ENCODE peak calls at places on chromosomes 5 and 9, in nine cellular contexts. One of them, this sample, is unnamed. For H3K4me1, the result is how much of the 10 kb centered on the place peaks cover.

GRCh38 chr9:135790356-135790755 is 88.4 kb downstream of the KCNT1 start:
- DNase-seq in heart left ventricle: no peak
- DNase-seq in suprapubic skin: no peak
- DNase-seq in IMR-90: no peak
- DNase-seq in ovary: no peak
- DNase-seq in upper lobe of left lung: no peak
- DNase-seq in Peyer's patch: no peak
- DNase-seq in GM12878: no peak
- DNase-seq in adrenal gland: no peak
- DNase-seq in this sample: no peak

GRCh38 chr5:86679529-86679928 is 61.8 kb downstream of the COX7C start:
- DNase-seq in upper lobe of left lung: no peak
- DNase-seq in Peyer's patch: peak
- DNase-seq in IMR-90: peak
- DNase-seq in heart left ventricle: peak
- DNase-seq in suprapubic skin: no peak
- DNase-seq in ovary: no peak
- DNase-seq in adrenal gland: peak
- DNase-seq in GM12878: no peak
- DNase-seq in this sample: no peak

GRCh38 chr5:172498431-172499129 is 44.3 kb upstream of the SH3PXD2B start:
- DNase-seq in adrenal gland: no peak
- DNase-seq in suprapubic skin: peak
- DNase-seq in upper lobe of left lung: no peak
- DNase-seq in IMR-90: no peak
- DNase-seq in heart left ventricle: peak
- DNase-seq in Peyer's patch: peak
- DNase-seq in ovary: no peak
- DNase-seq in GM12878: no peak
- DNase-seq in this sample: no peak

GRCh38 chr9:82101475-82101874 is 112.9 kb downstream of the SPATA31D1 start:
- DNase-seq in heart left ventricle: no peak
- DNase-seq in adrenal gland: no peak
- DNase-seq in upper lobe of left lung: no peak
- DNase-seq in Peyer's patch: no peak
- DNase-seq in suprapubic skin: no peak
- DNase-seq in ovary: no peak
- DNase-seq in GM12878: no peak
- DNase-seq in IMR-90: no peak
- DNase-seq in this sample: no peak

GRCh38 chr9:11063263-11063662 is 450.5 kb upstream of the PTPRD start:
- DNase-seq in heart left ventricle: no peak
- DNase-seq in upper lobe of left lung: no peak
- DNase-seq in ovary: no peak
- DNase-seq in GM12878: no peak
- DNase-seq in suprapubic skin: no peak
- DNase-seq in IMR-90: no peak
- DNase-seq in Peyer's patch: no peak
- DNase-seq in adrenal gland: no peak
- DNase-seq in this sample: no peak

GRCh38 chr5:98397081-98397480 is 376.4 kb upstream of the RGMB start:
- DNase-seq in upper lobe of left lung: no peak
- DNase-seq in GM12878: no peak
- DNase-seq in IMR-90: peak
- DNase-seq in adrenal gland: no peak
- DNase-seq in Peyer's patch: no peak
- DNase-seq in ovary: no peak
- DNase-seq in suprapubic skin: no peak
- DNase-seq in heart left ventricle: no peak
- DNase-seq in this sample: no peak

GRCh38 chr5:132754947-132755346 is 7.7 kb downstream of the CCNI2 start:
- DNase-seq in heart left ventricle: no peak
- DNase-seq in ovary: no peak
- DNase-seq in upper lobe of left lung: no peak
- DNase-seq in IMR-90: peak
- DNase-seq in adrenal gland: no peak
- DNase-seq in Peyer's patch: no peak
- DNase-seq in suprapubic skin: no peak
- DNase-seq in GM12878: no peak
- DNase-seq in this sample: no peak

GRCh38 chr5:68834486-68834885 is 259.3 kb upstream of the SLC30A5 start:
- DNase-seq in upper lobe of left lung: no peak
- DNase-seq in IMR-90: no peak
- DNase-seq in GM12878: no peak
- DNase-seq in heart left ventricle: no peak
- DNase-seq in adrenal gland: no peak
- DNase-seq in suprapubic skin: peak
- DNase-seq in ovary: no peak
- DNase-seq in Peyer's patch: no peak
- DNase-seq in this sample: no peak

GRCh38 chr9:125343518-125344284 is 82.1 kb downstream of the GAPVD1 start:
- DNase-seq in heart left ventricle: peak
- DNase-seq in upper lobe of left lung: no peak
- DNase-seq in GM12878: no peak
- DNase-seq in IMR-90: peak
- DNase-seq in adrenal gland: peak
- DNase-seq in Peyer's patch: no peak
- DNase-seq in suprapubic skin: no peak
- DNase-seq in ovary: no peak
- DNase-seq in this sample: no peak

GRCh38 chr9:1057910-1058309 is 7.8 kb downstream of the DMRT2 start:
- DNase-seq in upper lobe of left lung: no peak
- DNase-seq in ovary: no peak
- DNase-seq in adrenal gland: no peak
- DNase-seq in IMR-90: no peak
- DNase-seq in Peyer's patch: no peak
- DNase-seq in heart left ventricle: no peak
- DNase-seq in GM12878: no peak
- DNase-seq in suprapubic skin: no peak
- DNase-seq in this sample: no peak

GRCh38 chr9:121026260-121026691 is 23.8 kb downstream of the C5 start:
- DNase-seq in heart left ventricle: no peak
- DNase-seq in GM12878: no peak
- DNase-seq in adrenal gland: no peak
- DNase-seq in IMR-90: no peak
- DNase-seq in suprapubic skin: no peak
- DNase-seq in Peyer's patch: no peak
- DNase-seq in ovary: no peak
- DNase-seq in upper lobe of left lung: no peak
- DNase-seq in this sample: no peak

GRCh38 chr5:77087484-77088291 is 603 bp upstream of the ZBED3 start:
- DNase-seq in ovary: peak
- DNase-seq in GM12878: no peak
- DNase-seq in adrenal gland: peak
- DNase-seq in IMR-90: peak
- DNase-seq in Peyer's patch: no peak
- DNase-seq in heart left ventricle: peak
- DNase-seq in suprapubic skin: peak
- DNase-seq in upper lobe of left lung: peak
- DNase-seq in this sample: no peak

GRCh38 chr9:17060450-17060849 is 74.4 kb upstream of the CNTLN start:
- DNase-seq in GM12878: no peak
- DNase-seq in adrenal gland: no peak
- DNase-seq in Peyer's patch: no peak
- DNase-seq in IMR-90: no peak
- DNase-seq in heart left ventricle: no peak
- DNase-seq in ovary: no peak
- DNase-seq in upper lobe of left lung: no peak
- DNase-seq in suprapubic skin: no peak
- DNase-seq in this sample: no peak

GRCh38 chr5:1933364-1934055 is 50.8 kb upstream of the IRX4 start:
- DNase-seq in adrenal gland: no peak
- DNase-seq in heart left ventricle: no peak
- DNase-seq in upper lobe of left lung: no peak
- DNase-seq in Peyer's patch: no peak
- DNase-seq in suprapubic skin: no peak
- DNase-seq in ovary: no peak
- DNase-seq in GM12878: no peak
- DNase-seq in IMR-90: no peak
- DNase-seq in this sample: no peak

GRCh38 chr9:92774274-92774673 is 9.6 kb upstream of the BICD2 start:
- DNase-seq in upper lobe of left lung: no peak
- DNase-seq in suprapubic skin: no peak
- DNase-seq in IMR-90: peak
- DNase-seq in Peyer's patch: no peak
- DNase-seq in heart left ventricle: no peak
- DNase-seq in GM12878: no peak
- DNase-seq in ovary: no peak
- DNase-seq in adrenal gland: no peak
- DNase-seq in this sample: no peak

DNA sequence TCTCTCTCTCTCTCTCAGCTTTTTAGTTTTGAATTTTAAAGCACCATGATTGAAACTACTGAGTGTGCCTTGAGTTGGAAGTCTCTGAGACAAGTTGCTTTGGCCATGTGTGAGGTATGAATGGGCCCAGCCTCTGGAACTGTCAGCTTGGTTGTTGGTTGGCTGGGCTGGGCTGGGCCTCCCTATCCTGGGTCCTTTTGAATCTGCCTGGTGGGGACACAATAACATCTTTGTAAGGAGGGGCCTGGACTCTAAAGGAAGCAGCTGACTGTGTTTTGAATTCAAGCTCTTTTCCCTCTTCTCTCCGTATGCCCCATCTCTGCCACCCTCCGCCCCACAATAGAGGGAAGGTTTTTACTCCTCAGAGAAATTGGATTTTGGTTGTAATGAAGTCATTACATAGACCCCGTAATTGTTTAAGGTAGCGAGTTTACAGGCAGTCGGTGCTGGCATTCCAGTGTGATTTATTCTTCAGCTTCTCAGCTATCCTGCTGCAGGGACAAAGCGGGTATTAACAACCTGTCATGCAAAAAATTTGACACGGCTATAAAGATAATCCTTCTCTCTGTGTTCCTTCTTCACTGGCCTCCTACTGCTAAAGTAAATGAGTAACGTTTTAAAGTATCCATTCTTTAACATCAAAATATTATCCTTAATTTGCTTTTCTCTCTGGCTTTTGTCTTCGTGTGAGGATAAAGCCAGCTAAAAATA is 105.4 kb downstream of the DAPK1 start:
- DNase-seq in GM12878: no peak
- DNase-seq in adrenal gland: no peak
- DNase-seq in upper lobe of left lung: no peak
- DNase-seq in Peyer's patch: no peak
- DNase-seq in heart left ventricle: no peak
- DNase-seq in suprapubic skin: no peak
- DNase-seq in ovary: no peak
- DNase-seq in IMR-90: no peak
- DNase-seq in this sample: no peak
- H3K4me1 ChIP-seq in GM12878: under half
- H3K4me1 ChIP-seq in adrenal gland: under half
- H3K4me1 ChIP-seq in upper lobe of left lung: under half
- H3K4me1 ChIP-seq in Peyer's patch: under half
- H3K4me1 ChIP-seq in heart left ventricle: under half
- H3K4me1 ChIP-seq in suprapubic skin: under half
- H3K4me1 ChIP-seq in ovary: under half
- H3K4me1 ChIP-seq in IMR-90: under half
- H3K4me1 ChIP-seq in this sample: under half

GRCh38 chr5:168400429-168401220 is 85.6 kb upstream of the RARS1 start:
- DNase-seq in IMR-90: no peak
- DNase-seq in upper lobe of left lung: no peak
- DNase-seq in suprapubic skin: no peak
- DNase-seq in GM12878: no peak
- DNase-seq in Peyer's patch: no peak
- DNase-seq in heart left ventricle: no peak
- DNase-seq in ovary: no peak
- DNase-seq in adrenal gland: no peak
- DNase-seq in this sample: no peak

GRCh38 chr5:168404366-168404765 is 81.9 kb upstream of the RARS1 start:
- DNase-seq in IMR-90: peak
- DNase-seq in heart left ventricle: no peak
- DNase-seq in suprapubic skin: no peak
- DNase-seq in ovary: no peak
- DNase-seq in upper lobe of left lung: no peak
- DNase-seq in GM12878: no peak
- DNase-seq in Peyer's patch: no peak
- DNase-seq in adrenal gland: no peak
- DNase-seq in this sample: no peak

GRCh38 chr5:168401880-168402279 is 84.4 kb upstream of the RARS1 start:
- DNase-seq in GM12878: no peak
- DNase-seq in ovary: no peak
- DNase-seq in adrenal gland: no peak
- DNase-seq in Peyer's patch: no peak
- DNase-seq in IMR-90: no peak
- DNase-seq in upper lobe of left lung: no peak
- DNase-seq in heart left ventricle: no peak
- DNase-seq in suprapubic skin: no peak
- DNase-seq in this sample: no peak

GRCh38 chr5:168407222-168407621 is 79.0 kb upstream of the RARS1 start:
- DNase-seq in GM12878: no peak
- DNase-seq in adrenal gland: no peak
- DNase-seq in suprapubic skin: no peak
- DNase-seq in IMR-90: peak
- DNase-seq in Peyer's patch: no peak
- DNase-seq in heart left ventricle: no peak
- DNase-seq in upper lobe of left lung: no peak
- DNase-seq in ovary: no peak
- DNase-seq in this sample: no peak

DNA sequence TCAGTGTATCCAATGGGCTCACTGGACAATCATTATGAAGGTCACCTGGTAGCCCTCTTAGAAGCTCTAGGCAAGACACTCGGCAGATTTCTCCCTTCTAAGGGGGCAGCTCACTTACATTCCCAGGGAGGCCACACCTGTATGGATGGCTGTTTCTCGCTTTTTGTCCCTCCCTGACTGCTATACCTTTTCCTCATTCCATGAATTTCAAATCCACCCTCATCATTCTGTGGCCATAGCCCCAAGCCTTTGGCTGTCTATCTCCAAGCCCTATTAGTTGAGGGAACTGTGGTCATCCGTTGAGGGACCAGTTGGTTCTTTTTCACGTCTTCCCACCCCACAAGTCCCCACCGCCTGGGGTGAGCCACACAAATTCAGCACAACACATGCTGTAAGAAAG is 85.0 kb upstream of the RARS1 start:
- DNase-seq in heart left ventricle: no peak
- DNase-seq in upper lobe of left lung: no peak
- DNase-seq in suprapubic skin: no peak
- DNase-seq in IMR-90: no peak
- DNase-seq in GM12878: no peak
- DNase-seq in Peyer's patch: no peak
- DNase-seq in ovary: no peak
- DNase-seq in adrenal gland: no peak
- DNase-seq in this sample: no peak
- H3K4me3 ChIP-seq in heart left ventricle: no peak
- H3K4me3 ChIP-seq in upper lobe of left lung: no peak
- H3K4me3 ChIP-seq in suprapubic skin: no peak
- H3K4me3 ChIP-seq in IMR-90: no peak
- H3K4me3 ChIP-seq in GM12878: no peak
- H3K4me3 ChIP-seq in Peyer's patch: no peak
- H3K4me3 ChIP-seq in ovary: no peak
- H3K4me3 ChIP-seq in adrenal gland: no peak
- H3K4me3 ChIP-seq in this sample: no peak

GRCh38 chr5:150082364-150082763 is 4.0 kb downstream of the CSF1R start:
- DNase-seq in Peyer's patch: no peak
- DNase-seq in adrenal gland: no peak
- DNase-seq in ovary: no peak
- DNase-seq in GM12878: no peak
- DNase-seq in upper lobe of left lung: no peak
- DNase-seq in heart left ventricle: no peak
- DNase-seq in suprapubic skin: no peak
- DNase-seq in IMR-90: no peak
- DNase-seq in this sample: no peak
- TF ChIP-seq POLR2A in Peyer's patch: no peak
- TF ChIP-seq POLR2A in adrenal gland: no peak
- TF ChIP-seq POLR2A in ovary: no peak
- TF ChIP-seq POLR2A in GM12878: no peak
- TF ChIP-seq POLR2A in upper lobe of left lung: no peak
- TF ChIP-seq POLR2A in heart left ventricle: no peak
- TF ChIP-seq POLR2A in suprapubic skin: no peak
- TF ChIP-seq POLR2A in IMR-90: no peak
- TF ChIP-seq POLR2A in this sample: no peak

GRCh38 chr5:27311544-27311943 is 273.2 kb upstream of the CDH9 start:
- DNase-seq in Peyer's patch: no peak
- DNase-seq in ovary: no peak
- DNase-seq in IMR-90: peak
- DNase-seq in GM12878: no peak
- DNase-seq in upper lobe of left lung: no peak
- DNase-seq in adrenal gland: no peak
- DNase-seq in heart left ventricle: no peak
- DNase-seq in suprapubic skin: no peak
- DNase-seq in this sample: no peak
- H3K4me1 ChIP-seq in Peyer's patch: under half
- H3K4me1 ChIP-seq in ovary: under half
- H3K4me1 ChIP-seq in IMR-90: under half
- H3K4me1 ChIP-seq in GM12878: under half
- H3K4me1 ChIP-seq in upper lobe of left lung: under half
- H3K4me1 ChIP-seq in adrenal gland: under half
- H3K4me1 ChIP-seq in heart left ventricle: under half
- H3K4me1 ChIP-seq in suprapubic skin: under half
- H3K4me1 ChIP-seq in this sample: under half